ENCODE peak calls at places on chromosome 1, in five cellular contexts. N is GM23338, Q is keratinocyte, R is left ventricle myocardium inferior, S is A673. L is an unnamed sample. For H3K27me3, the result is how much of the 10 kb centered on the place peaks cover.

GRCh38 chr1:205504311-205505075 is at the start of gene CDK18:
- DNase-seq in N (peak), Q (peak), R (peak), S (peak), L (peak)

GRCh38 chr1:115949156-115949555 is 27.2 kb upstream of the SLC22A15 start:
- DNase-seq in N (no peak), Q (no peak), R (no peak), S (no peak), L (no peak)

GRCh38 chr1:111214086-111214801 is 13.3 kb upstream of the CHI3L2 start:
- DNase-seq in N (no peak), Q (no peak), R (no peak), S (no peak), L (no peak)

GRCh38 chr1:29379438-29380073 is 143.2 kb downstream of the PTPRU start:
- DNase-seq in N (peak), Q (no peak), R (no peak), S (peak), L (peak)

GRCh38 chr1:186900539-186901237 is 71.9 kb downstream of the PLA2G4A start:
- DNase-seq in N (no peak), Q (no peak), R (no peak), S (no peak), L (no peak)

GRCh38 chr1:246417152-246417812 is 89.8 kb downstream of the SMYD3 start:
- DNase-seq in N (no peak), Q (no peak), R (no peak), S (no peak), L (no peak)

GRCh38 chr1:40988280-40988679 is 8.8 kb downstream of the CTPS1 start:
- DNase-seq in N (no peak), Q (no peak), R (no peak), S (no peak), L (no peak)

GRCh38 chr1:156150107-156151000 is 3.0 kb upstream of the SEMA4A start:
- DNase-seq in N (peak), Q (no peak), R (no peak), S (no peak), L (no peak)

GRCh38 chr1:209095627-209096595 is 487.6 kb upstream of the CAMK1G start:
- DNase-seq in N (no peak), Q (peak), R (no peak), S (no peak), L (no peak)

GRCh38 chr1:86515597-86515996 is 31.3 kb upstream of the CLCA4 start:
- DNase-seq in N (peak), Q (no peak), R (no peak), S (peak), L (no peak)

GRCh38 chr1:190019717-190020116 is 457.9 kb downstream of the BRINP3 start:
- DNase-seq in N (no peak), Q (no peak), R (no peak), S (no peak), L (no peak)

GRCh38 chr1:220511183-220511582 is 16.8 kb upstream of the MARK1 start:
- DNase-seq in N (no peak), Q (peak), R (no peak), S (no peak), L (no peak)

GRCh38 chr1:22849770-22850169 is 122.9 kb downstream of the LACTBL1 start:
- DNase-seq in N (no peak), Q (no peak), R (no peak), S (no peak), L (no peak)

GRCh38 chr1:242019018-242019417 is 20.1 kb upstream of the MAP1LC3C start:
- DNase-seq in N (no peak), Q (no peak), R (no peak), S (no peak), L (no peak)

GRCh38 chr1:221408117-221408516 is 333.8 kb downstream of the DUSP10 start:
- DNase-seq in N (peak), Q (no peak), R (no peak), S (no peak), L (no peak)

GRCh38 chr1:179058343-179059184 is 23.3 kb upstream of the TOR3A start:
- DNase-seq in N (peak), Q (no peak), R (no peak), S (no peak), L (no peak)

GRCh38 chr1:59017501-59018231 is 233.8 kb upstream of the JUN start:
- DNase-seq in N (no peak), Q (no peak), R (no peak), S (no peak), L (no peak)

GRCh38 chr1:41486053-41486891 is 1.8 kb upstream of the EDN2 start:
- DNase-seq in N (peak), Q (no peak), R (no peak), S (no peak), L (no peak)

GRCh38 chr1:148379170-148379500 is 104.0 kb downstream of the PPIAL4G start:
- DNase-seq in N (peak), Q (no peak), R (no peak), S (no peak), L (no peak)

GRCh38 chr1:154155282-154155681 is 409 bp upstream of the NUP210L start:
- DNase-seq in N (peak), Q (no peak), R (no peak), S (no peak), L (peak)

GRCh38 chr1:229238674-229239415 is 32.1 kb upstream of the RAB4A start:
- DNase-seq in N (peak), Q (no peak), R (no peak), S (no peak), L (peak)

GRCh38 chr1:18970358-18970757 is 13.9 kb upstream of the IFFO2 start:
- DNase-seq in N (no peak), Q (no peak), R (no peak), S (no peak), L (no peak)

GRCh38 chr1:36737767-36738166 is 255.1 kb upstream of the CSF3R start:
- DNase-seq in N (no peak), Q (no peak), R (no peak), S (peak), L (no peak)

GRCh38 chr1:50873458-50874187 is 86.4 kb downstream of the FAF1 start:
- DNase-seq in N (peak), Q (no peak), R (peak), S (peak), L (peak)

GRCh38 chr1:69523032-69523431 is 44.7 kb upstream of the LRRC7 start:
- DNase-seq in N (no peak), Q (peak), R (no peak), S (no peak), L (no peak)

GRCh38 chr1:214506972-214507431 is 44.4 kb downstream of the PTPN14 start:
- DNase-seq in N (peak), Q (peak), R (no peak), S (no peak), L (no peak)

GRCh38 chr1:172717722-172718455 is 59.0 kb downstream of the FASLG start:
- DNase-seq in N (no peak), Q (no peak), R (no peak), S (no peak), L (peak)

GRCh38 chr1:179509384-179509783 is 66.4 kb downstream of the NPHS2 start:
- DNase-seq in N (no peak), Q (no peak), R (no peak), S (no peak), L (no peak)

GRCh38 chr1:207695943-207696342 is 51.0 kb downstream of the CR1L start:
- DNase-seq in N (peak), Q (no peak), R (no peak), S (no peak), L (no peak)

GRCh38 chr1:205750683-205751651 is 985 bp upstream of the NUCKS1 start:
- DNase-seq in N (peak), Q (no peak), R (no peak), S (peak), L (peak)

GRCh38 chr1:53619811-53620619 is 118.9 kb downstream of the GLIS1 start:
- DNase-seq in N (no peak), Q (no peak), R (no peak), S (no peak), L (peak)

GRCh38 chr1:30572192-30572591 is 151.2 kb downstream of the MATN1 start:
- DNase-seq in N (no peak), Q (peak), R (no peak), S (no peak), L (no peak)

GRCh38 chr1:225299624-225300023 is 128.2 kb downstream of the LBR start:
- DNase-seq in N (no peak), Q (no peak), R (no peak), S (no peak), L (no peak)

GRCh38 chr1:211920141-211920572 is 89.6 kb upstream of the LPGAT1 start:
- DNase-seq in N (no peak), Q (no peak), R (no peak), S (no peak), L (no peak)

GRCh38 chr1:37410080-37410479 is 64.3 kb upstream of the ZC3H12A start:
- DNase-seq in N (peak), Q (no peak), R (no peak), S (peak), L (no peak)

GRCh38 chr1:54347261-54347954 is 58.8 kb downstream of the SSBP3 start:
- DNase-seq in N (no peak), Q (no peak), R (no peak), S (no peak), L (no peak)

DNA sequence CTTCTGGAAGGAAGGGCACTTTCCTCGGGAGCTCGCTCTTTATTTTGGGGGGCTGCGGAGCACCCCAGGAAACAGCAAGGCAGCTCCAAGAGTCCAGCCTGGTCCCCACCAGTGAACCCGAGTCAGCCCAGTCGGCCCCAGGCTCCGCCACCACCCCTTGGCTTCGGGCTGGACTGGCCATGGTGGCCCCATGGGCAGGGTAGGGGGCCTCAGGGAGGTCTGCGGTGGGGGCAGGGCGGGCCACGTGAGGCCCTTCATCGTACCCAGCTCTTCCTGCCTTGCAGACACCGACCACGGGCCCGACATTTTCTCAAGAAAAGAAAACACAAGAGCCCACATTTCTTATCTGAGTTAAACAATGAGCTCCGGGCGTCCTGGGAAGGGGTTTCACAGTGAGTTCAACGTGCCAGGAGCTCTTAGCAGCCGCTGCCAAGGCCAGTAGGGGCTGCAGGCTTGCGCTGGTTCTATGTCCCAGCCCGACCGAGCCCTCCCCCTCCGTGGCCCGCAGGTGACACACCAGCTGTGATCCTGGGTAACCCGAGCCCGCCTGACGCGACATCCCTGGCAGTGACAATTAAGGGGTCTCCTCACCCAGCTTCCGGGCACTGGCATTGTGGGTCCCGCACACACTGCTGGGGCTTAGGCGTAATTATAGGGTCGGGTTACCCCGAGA is 66.2 kb downstream of the PRDM16 start:
- DNase-seq in N (no peak), Q (no peak), R (no peak), S (no peak), L (no peak)
- H3K27me3 ChIP-seq in N (under half), Q (under half), R (under half), S (half or more), L (under half)

GRCh38 chr1:243898278-243898677 is 48.2 kb upstream of the AKT3 start:
- DNase-seq in N (no peak), Q (no peak), R (no peak), S (no peak), L (no peak)
- H3K27me3 ChIP-seq in N (under half), Q (under half), R (under half), S (under half), L (under half)

DNA sequence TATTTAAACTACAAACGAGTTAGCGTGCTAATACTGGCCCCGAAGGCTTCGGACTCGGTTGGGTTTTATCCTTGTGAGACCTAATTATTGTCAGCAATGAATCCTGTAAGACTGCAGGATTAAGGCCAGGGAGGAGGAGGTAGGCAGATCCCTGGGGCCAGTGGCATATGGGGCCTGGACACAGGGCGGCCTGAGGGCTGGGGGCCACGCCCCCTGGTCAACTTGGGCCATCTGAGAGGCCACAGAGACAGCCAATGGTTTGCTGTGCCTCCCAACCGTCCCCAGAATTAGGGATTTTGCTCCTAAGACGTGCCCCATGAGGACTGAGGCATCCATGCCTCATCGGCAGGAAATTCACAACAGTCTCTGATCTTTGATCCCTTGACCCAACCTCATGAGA is 31.1 kb upstream of the DISP3 start:
- DNase-seq in N (no peak), Q (no peak), R (no peak), S (no peak), L (no peak)
- H3K27me3 ChIP-seq in N (under half), Q (under half), R (half or more), S (half or more), L (under half)

GRCh38 chr1:183569141-183569540 is 21.1 kb downstream of the NCF2 start:
- DNase-seq in N (no peak), Q (no peak), R (no peak), S (no peak), L (no peak)

GRCh38 chr1:183568176-183569041 is 21.9 kb downstream of the NCF2 start:
- DNase-seq in N (peak), Q (no peak), R (no peak), S (no peak), L (peak)

GRCh38 chr1:183566026-183566425 is 24.2 kb downstream of the NCF2 start:
- DNase-seq in N (no peak), Q (no peak), R (no peak), S (no peak), L (no peak)

GRCh38 chr1:183569801-183570200 is 20.5 kb downstream of the NCF2 start:
- DNase-seq in N (no peak), Q (no peak), R (no peak), S (no peak), L (no peak)

GRCh38 chr1:183567584-183567983 is 22.7 kb downstream of the NCF2 start:
- DNase-seq in N (no peak), Q (no peak), R (peak), S (no peak), L (no peak)
- H3K27me3 ChIP-seq in N (under half), Q (under half), R (under half), S (under half), L (under half)

L was measured in testis.